ENCODE peak calls at places on chromosomes 4 and X, in eight cellular contexts. One of them, this sample, is unnamed.

GRCh38 chr4:89285735-89286134 is 21.9 kb downstream of the GPRIN3 start:
- DNase-seq in HCT116: no peak
- DNase-seq in transverse colon: no peak
- DNase-seq in stomach: no peak
- DNase-seq in K562: no peak
- DNase-seq in upper lobe of left lung: no peak
- DNase-seq in suprapubic skin: no peak
- DNase-seq in prostate gland: no peak
- DNase-seq in this sample: no peak

GRCh38 chr4:40933272-40934053 is 183.7 kb downstream of the NSUN7 start:
- DNase-seq in HCT116: no peak
- DNase-seq in transverse colon: no peak
- DNase-seq in stomach: no peak
- DNase-seq in K562: no peak
- DNase-seq in upper lobe of left lung: no peak
- DNase-seq in suprapubic skin: peak; percentile 45
- DNase-seq in prostate gland: no peak
- DNase-seq in this sample: no peak

GRCh38 chr4:6011686-6012085 is 6.5 kb downstream of the C4orf50 start:
- DNase-seq in HCT116: no peak
- DNase-seq in transverse colon: no peak
- DNase-seq in stomach: peak; percentile 78
- DNase-seq in K562: no peak
- DNase-seq in upper lobe of left lung: no peak
- DNase-seq in suprapubic skin: no peak
- DNase-seq in prostate gland: peak; percentile 49
- DNase-seq in this sample: no peak

GRCh38 chr4:104989363-104989762 is 157.3 kb upstream of the TET2 start:
- DNase-seq in HCT116: no peak
- DNase-seq in transverse colon: no peak
- DNase-seq in stomach: no peak
- DNase-seq in K562: no peak
- DNase-seq in upper lobe of left lung: no peak
- DNase-seq in suprapubic skin: no peak
- DNase-seq in prostate gland: no peak
- DNase-seq in this sample: no peak

GRCh38 chr4:827209-828081 is 1.5 kb upstream of the CPLX1 start:
- DNase-seq in HCT116: no peak
- DNase-seq in transverse colon: no peak
- DNase-seq in stomach: no peak
- DNase-seq in K562: no peak
- DNase-seq in upper lobe of left lung: no peak
- DNase-seq in suprapubic skin: peak; percentile 52
- DNase-seq in prostate gland: no peak
- DNase-seq in this sample: peak; percentile 23

GRCh38 chr4:20284990-20285389 is 33.3 kb downstream of the SLIT2 start:
- DNase-seq in HCT116: no peak
- DNase-seq in transverse colon: no peak
- DNase-seq in stomach: no peak
- DNase-seq in K562: no peak
- DNase-seq in upper lobe of left lung: no peak
- DNase-seq in suprapubic skin: no peak
- DNase-seq in prostate gland: no peak
- DNase-seq in this sample: no peak

GRCh38 chr4:148651991-148652390 is 209.8 kb upstream of the NR3C2 start:
- DNase-seq in HCT116: no peak
- DNase-seq in transverse colon: no peak
- DNase-seq in stomach: no peak
- DNase-seq in K562: no peak
- DNase-seq in upper lobe of left lung: no peak
- DNase-seq in suprapubic skin: no peak
- DNase-seq in prostate gland: no peak
- DNase-seq in this sample: no peak

GRCh38 chr4:40991908-40992307 is 222.4 kb downstream of the APBB2 start:
- DNase-seq in HCT116: no peak
- DNase-seq in transverse colon: no peak
- DNase-seq in stomach: no peak
- DNase-seq in K562: no peak
- DNase-seq in upper lobe of left lung: no peak
- DNase-seq in suprapubic skin: no peak
- DNase-seq in prostate gland: no peak
- DNase-seq in this sample: no peak

GRCh38 chrX:80556148-80556547 is 135.9 kb downstream of the TENT5D start:
- DNase-seq in HCT116: no peak
- DNase-seq in transverse colon: no peak
- DNase-seq in stomach: no peak
- DNase-seq in K562: no peak
- DNase-seq in upper lobe of left lung: no peak
- DNase-seq in suprapubic skin: no peak
- DNase-seq in prostate gland: no peak
- DNase-seq in this sample: no peak

GRCh38 chr4:71187399-71188196 is 151.2 kb upstream of the SLC4A4 start:
- DNase-seq in HCT116: no peak
- DNase-seq in transverse colon: peak; percentile 56
- DNase-seq in stomach: peak; percentile 60
- DNase-seq in K562: no peak
- DNase-seq in upper lobe of left lung: peak; percentile 35
- DNase-seq in suprapubic skin: no peak
- DNase-seq in prostate gland: peak; percentile 35
- DNase-seq in this sample: peak; percentile 78

GRCh38 chr4:71772592-71772991 is 11.3 kb downstream of the GC start:
- DNase-seq in HCT116: no peak
- DNase-seq in transverse colon: no peak
- DNase-seq in stomach: no peak
- DNase-seq in K562: no peak
- DNase-seq in upper lobe of left lung: no peak
- DNase-seq in suprapubic skin: no peak
- DNase-seq in prostate gland: no peak
- DNase-seq in this sample: no peak

GRCh38 chrX:7027071-7027470 is 120.4 kb upstream of the STS start:
- DNase-seq in HCT116: no peak
- DNase-seq in transverse colon: peak; percentile 30
- DNase-seq in stomach: peak; percentile 79
- DNase-seq in K562: no peak
- DNase-seq in upper lobe of left lung: no peak
- DNase-seq in suprapubic skin: no peak
- DNase-seq in prostate gland: no peak
- DNase-seq in this sample: no peak

GRCh38 chr4:58113083-58113482 is 1002.9 kb upstream of the IGFBP7 start:
- DNase-seq in HCT116: no peak
- DNase-seq in transverse colon: no peak
- DNase-seq in stomach: no peak
- DNase-seq in K562: no peak
- DNase-seq in upper lobe of left lung: no peak
- DNase-seq in suprapubic skin: no peak
- DNase-seq in prostate gland: no peak
- DNase-seq in this sample: no peak

GRCh38 chrX:97931586-97931985 is 1047.9 kb downstream of the RPA4 start:
- DNase-seq in HCT116: no peak
- DNase-seq in transverse colon: no peak
- DNase-seq in stomach: no peak
- DNase-seq in K562: no peak
- DNase-seq in upper lobe of left lung: no peak
- DNase-seq in suprapubic skin: no peak
- DNase-seq in prostate gland: no peak
- DNase-seq in this sample: no peak

GRCh38 chr4:244471-244870 is 60.8 kb downstream of the ZNF732 start:
- DNase-seq in HCT116: peak; percentile 12
- DNase-seq in transverse colon: peak; percentile 44
- DNase-seq in stomach: peak; percentile 56
- DNase-seq in K562: peak; percentile 29
- DNase-seq in upper lobe of left lung: peak; percentile 51
- DNase-seq in suprapubic skin: no peak
- DNase-seq in prostate gland: no peak
- DNase-seq in this sample: no peak

GRCh38 chrX:54288277-54288676 is 69.6 kb downstream of the WNK3 start:
- DNase-seq in HCT116: no peak
- DNase-seq in transverse colon: no peak
- DNase-seq in stomach: no peak
- DNase-seq in K562: no peak
- DNase-seq in upper lobe of left lung: no peak
- DNase-seq in suprapubic skin: no peak
- DNase-seq in prostate gland: no peak
- DNase-seq in this sample: no peak

GRCh38 chr4:37533286-37534033 is 152.7 kb downstream of the RELL1 start:
- DNase-seq in HCT116: no peak
- DNase-seq in transverse colon: no peak
- DNase-seq in stomach: no peak
- DNase-seq in K562: no peak
- DNase-seq in upper lobe of left lung: no peak
- DNase-seq in suprapubic skin: no peak
- DNase-seq in prostate gland: no peak
- DNase-seq in this sample: no peak

GRCh38 chr4:116357758-116358157 is 727.6 kb downstream of the TRAM1L1 start:
- DNase-seq in HCT116: no peak
- DNase-seq in transverse colon: peak; percentile 11
- DNase-seq in stomach: peak; percentile 48
- DNase-seq in K562: no peak
- DNase-seq in upper lobe of left lung: peak; percentile 34
- DNase-seq in suprapubic skin: no peak
- DNase-seq in prostate gland: no peak
- DNase-seq in this sample: no peak

GRCh38 chr4:3311489-3312171 is 18.8 kb downstream of the RGS12 start:
- DNase-seq in HCT116: no peak
- DNase-seq in transverse colon: peak; percentile 42
- DNase-seq in stomach: peak; percentile 18
- DNase-seq in K562: no peak
- DNase-seq in upper lobe of left lung: no peak
- DNase-seq in suprapubic skin: peak; percentile 15
- DNase-seq in prostate gland: no peak
- DNase-seq in this sample: peak; percentile 27

GRCh38 chrX:129842510-129843208 is 1.0 kb downstream of the ZDHHC9 start:
- DNase-seq in HCT116: no peak
- DNase-seq in transverse colon: peak; percentile 55
- DNase-seq in stomach: peak; percentile 55
- DNase-seq in K562: no peak
- DNase-seq in upper lobe of left lung: peak; percentile 67
- DNase-seq in suprapubic skin: no peak
- DNase-seq in prostate gland: peak; percentile 15
- DNase-seq in this sample: peak; percentile 77

GRCh38 chr4:79947386-79947785 is 125.6 kb downstream of the ANTXR2 start:
- DNase-seq in HCT116: no peak
- DNase-seq in transverse colon: no peak
- DNase-seq in stomach: no peak
- DNase-seq in K562: no peak
- DNase-seq in upper lobe of left lung: no peak
- DNase-seq in suprapubic skin: no peak
- DNase-seq in prostate gland: no peak
- DNase-seq in this sample: no peak

GRCh38 chr4:79948739-79949138 is 124.3 kb downstream of the ANTXR2 start:
- DNase-seq in HCT116: no peak
- DNase-seq in transverse colon: no peak
- DNase-seq in stomach: no peak
- DNase-seq in K562: no peak
- DNase-seq in upper lobe of left lung: no peak
- DNase-seq in suprapubic skin: no peak
- DNase-seq in prostate gland: no peak
- DNase-seq in this sample: no peak

DNA sequence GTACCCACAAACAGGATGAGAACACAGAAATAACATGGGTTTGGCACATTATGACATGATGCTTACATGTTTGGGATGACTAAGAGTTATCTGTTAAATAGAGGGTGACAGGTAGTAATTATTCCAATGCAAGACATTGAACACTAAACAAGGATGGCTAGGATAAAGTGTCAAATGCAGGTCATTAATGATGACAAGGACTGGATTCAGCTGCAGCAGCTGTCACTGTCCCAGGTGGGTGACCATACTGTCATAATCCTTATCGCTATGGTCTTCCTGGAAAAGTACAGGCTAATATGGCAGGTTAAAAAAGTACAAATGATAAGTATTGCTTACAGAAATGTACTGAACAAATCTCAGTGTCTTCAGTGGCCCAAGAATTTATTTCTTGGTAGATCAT is 123.8 kb downstream of the ANTXR2 start:
- DNase-seq in HCT116: no peak
- DNase-seq in transverse colon: no peak
- DNase-seq in stomach: no peak
- DNase-seq in K562: no peak
- DNase-seq in upper lobe of left lung: no peak
- DNase-seq in suprapubic skin: no peak
- DNase-seq in prostate gland: no peak
- DNase-seq in this sample: no peak
- TF ChIP-seq POLR2AphosphoS5 in HCT116: no peak
- TF ChIP-seq POLR2AphosphoS5 in transverse colon: no peak
- TF ChIP-seq POLR2AphosphoS5 in stomach: no peak
- TF ChIP-seq POLR2AphosphoS5 in K562: no peak
- TF ChIP-seq POLR2AphosphoS5 in upper lobe of left lung: no peak
- TF ChIP-seq POLR2AphosphoS5 in suprapubic skin: no peak
- TF ChIP-seq POLR2AphosphoS5 in prostate gland: no peak
- TF ChIP-seq POLR2AphosphoS5 in this sample: no peak

GRCh38 chr4:188121530-188121929 is 12.1 kb upstream of the TRIML2 start:
- DNase-seq in HCT116: no peak
- DNase-seq in transverse colon: no peak
- DNase-seq in stomach: no peak
- DNase-seq in K562: no peak
- DNase-seq in upper lobe of left lung: no peak
- DNase-seq in suprapubic skin: no peak
- DNase-seq in prostate gland: no peak
- DNase-seq in this sample: no peak
- H3K4me3 ChIP-seq in HCT116: no peak overlapping the region
- H3K4me3 ChIP-seq in transverse colon: no peak overlapping the region
- H3K4me3 ChIP-seq in stomach: no peak overlapping the region
- H3K4me3 ChIP-seq in K562: no peak overlapping the region
- H3K4me3 ChIP-seq in upper lobe of left lung: no peak overlapping the region
- H3K4me3 ChIP-seq in suprapubic skin: no peak overlapping the region
- H3K4me3 ChIP-seq in prostate gland: no peak overlapping the region
- H3K4me3 ChIP-seq in this sample: no peak overlapping the region

DNA sequence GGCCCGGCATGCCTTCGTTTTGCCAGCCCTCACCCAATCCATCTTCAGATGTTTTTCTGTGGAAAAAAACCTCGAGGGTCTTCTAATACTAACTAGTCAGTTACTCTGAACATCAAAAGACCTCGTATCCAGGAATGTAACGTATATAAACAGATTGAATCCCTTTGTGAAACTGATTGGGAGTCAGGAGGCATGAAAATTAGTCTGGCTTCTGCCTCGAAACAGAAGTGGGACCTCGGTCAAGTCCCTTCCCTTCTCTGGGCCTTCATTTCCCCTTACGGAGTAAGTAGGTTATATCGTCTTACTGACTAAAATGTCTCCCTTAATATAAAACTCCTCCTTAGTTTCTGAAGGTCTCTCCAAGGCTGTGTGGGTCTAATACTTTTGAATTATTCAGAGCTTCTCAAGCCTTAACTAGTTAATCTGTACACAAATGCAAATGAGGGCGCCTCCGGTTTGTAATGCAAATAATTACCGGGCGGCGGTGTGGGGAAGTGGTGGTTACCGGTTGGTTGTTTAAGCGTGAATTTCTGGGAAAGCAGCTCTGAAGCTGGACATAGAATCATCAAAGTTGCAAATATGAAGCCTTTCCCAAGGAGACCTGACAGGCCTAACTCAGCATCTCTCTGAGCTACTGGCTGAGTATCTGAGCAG is 11.4 kb upstream of the NKRF start:
- DNase-seq in HCT116: no peak
- DNase-seq in transverse colon: peak; percentile 37
- DNase-seq in stomach: peak; percentile 39
- DNase-seq in K562: no peak
- DNase-seq in upper lobe of left lung: peak; percentile 25
- DNase-seq in suprapubic skin: no peak
- DNase-seq in prostate gland: no peak
- DNase-seq in this sample: no peak
- TF ChIP-seq POLR2A in HCT116: no peak
- TF ChIP-seq POLR2A in transverse colon: no peak
- TF ChIP-seq POLR2A in stomach: no peak
- TF ChIP-seq POLR2A in K562: no peak
- TF ChIP-seq POLR2A in upper lobe of left lung: no peak
- TF ChIP-seq POLR2A in suprapubic skin: no peak
- TF ChIP-seq POLR2A in prostate gland: no peak
- TF ChIP-seq POLR2A in this sample: no peak

GRCh38 chrX:125384843-125385242 is 65.2 kb downstream of the TEX13C start:
- DNase-seq in HCT116: no peak
- DNase-seq in transverse colon: no peak
- DNase-seq in stomach: no peak
- DNase-seq in K562: no peak
- DNase-seq in upper lobe of left lung: no peak
- DNase-seq in suprapubic skin: no peak
- DNase-seq in prostate gland: no peak
- DNase-seq in this sample: no peak
- TF ChIP-seq POLR2AphosphoS5 in HCT116: no peak
- TF ChIP-seq POLR2AphosphoS5 in transverse colon: no peak
- TF ChIP-seq POLR2AphosphoS5 in stomach: no peak
- TF ChIP-seq POLR2AphosphoS5 in K562: no peak
- TF ChIP-seq POLR2AphosphoS5 in upper lobe of left lung: no peak
- TF ChIP-seq POLR2AphosphoS5 in suprapubic skin: no peak
- TF ChIP-seq POLR2AphosphoS5 in prostate gland: no peak
- TF ChIP-seq POLR2AphosphoS5 in this sample: no peak